ENCODE peak calls at places on chromosomes 3 and 15, in nine cellular contexts. B, U, F, M, E, L, Y, G and I are unnamed samples.

GRCh38 chr3:45957606-45958005 is 14.3 kb downstream of the CXCR6 start:
- DNase-seq in U (no peak), G (peak; percentile 10), E (no peak), L (no peak), Y (no peak), B (no peak), M (no peak), F (no peak), I (no peak)

GRCh38 chr15:73637527-73637926 is 4.3 kb upstream of the NPTN start:
- DNase-seq in Y (no peak), E (no peak), G (no peak), F (no peak), U (no peak), B (no peak), L (no peak), M (no peak), I (no peak)

GRCh38 chr15:96792216-96792615 is 461.7 kb downstream of the NR2F2 start:
- DNase-seq in L (no peak), F (no peak), U (no peak), Y (no peak), B (no peak), G (no peak), E (no peak), M (no peak), I (no peak)

GRCh38 chr15:68114356-68114755 is 60.2 kb downstream of the PIAS1 start:
- DNase-seq in U (no peak), Y (no peak), G (no peak), M (no peak), E (no peak), F (no peak), L (no peak), B (no peak), I (no peak)

GRCh38 chr3:192079098-192079497 is 618.1 kb downstream of the PYDC2 start:
- DNase-seq in U (no peak), B (no peak), G (peak; percentile 52), E (no peak), L (no peak), Y (no peak), M (no peak), F (no peak), I (no peak)

GRCh38 chr15:22845289-22845900 is 6.9 kb downstream of the NIPA2 start:
- DNase-seq in Y (no peak), G (peak; percentile 44), M (no peak), E (no peak), L (no peak), B (no peak), U (no peak), F (no peak), I (no peak)

GRCh38 chr3:184734903-184735630 is 23.2 kb upstream of the MAGEF1 start:
- DNase-seq in M (no peak), U (no peak), B (no peak), Y (no peak), E (no peak), G (no peak), L (no peak), F (no peak), I (peak; percentile 18)

GRCh38 chr3:121231872-121232271 is 313.9 kb downstream of the POLQ start:
- DNase-seq in E (no peak), L (no peak), U (no peak), F (no peak), B (no peak), Y (no peak), M (no peak), G (no peak), I (no peak)

GRCh38 chr3:11567516-11568467 is 75.9 kb downstream of the VGLL4 start:
- DNase-seq in L (peak; percentile 70), Y (no peak), E (no peak), B (peak; percentile 93), F (no peak), U (no peak), M (peak; percentile 97), G (no peak), I (no peak)

GRCh38 chr3:67940200-67940952 is 286.0 kb upstream of the SUCLG2 start:
- DNase-seq in G (no peak), L (no peak), Y (no peak), F (no peak), E (no peak), U (no peak), B (no peak), M (peak; percentile 16), I (peak; percentile 63)

GRCh38 chr3:175224051-175224450 is 364.9 kb downstream of the NAALADL2 start:
- DNase-seq in E (no peak), L (no peak), U (peak; percentile 30), M (no peak), Y (no peak), B (no peak), G (no peak), F (no peak), I (no peak)

GRCh38 chr3:37129871-37130270 is 44.5 kb downstream of the LRRFIP2 start:
- DNase-seq in U (no peak), L (no peak), Y (no peak), F (no peak), G (no peak), B (no peak), E (no peak), M (peak; percentile 57), I (no peak)

GRCh38 chr15:85615930-85616329 is 178.8 kb downstream of the KLHL25 start:
- DNase-seq in F (no peak), M (peak; percentile 38), Y (no peak), U (peak; percentile 36), G (peak; percentile 60), L (no peak), E (no peak), B (no peak), I (no peak)

GRCh38 chr3:29554584-29554983 is 273.7 kb downstream of the RBMS3 start:
- DNase-seq in G (no peak), U (no peak), F (no peak), M (no peak), B (no peak), Y (no peak), L (no peak), E (no peak), I (no peak)

DNA sequence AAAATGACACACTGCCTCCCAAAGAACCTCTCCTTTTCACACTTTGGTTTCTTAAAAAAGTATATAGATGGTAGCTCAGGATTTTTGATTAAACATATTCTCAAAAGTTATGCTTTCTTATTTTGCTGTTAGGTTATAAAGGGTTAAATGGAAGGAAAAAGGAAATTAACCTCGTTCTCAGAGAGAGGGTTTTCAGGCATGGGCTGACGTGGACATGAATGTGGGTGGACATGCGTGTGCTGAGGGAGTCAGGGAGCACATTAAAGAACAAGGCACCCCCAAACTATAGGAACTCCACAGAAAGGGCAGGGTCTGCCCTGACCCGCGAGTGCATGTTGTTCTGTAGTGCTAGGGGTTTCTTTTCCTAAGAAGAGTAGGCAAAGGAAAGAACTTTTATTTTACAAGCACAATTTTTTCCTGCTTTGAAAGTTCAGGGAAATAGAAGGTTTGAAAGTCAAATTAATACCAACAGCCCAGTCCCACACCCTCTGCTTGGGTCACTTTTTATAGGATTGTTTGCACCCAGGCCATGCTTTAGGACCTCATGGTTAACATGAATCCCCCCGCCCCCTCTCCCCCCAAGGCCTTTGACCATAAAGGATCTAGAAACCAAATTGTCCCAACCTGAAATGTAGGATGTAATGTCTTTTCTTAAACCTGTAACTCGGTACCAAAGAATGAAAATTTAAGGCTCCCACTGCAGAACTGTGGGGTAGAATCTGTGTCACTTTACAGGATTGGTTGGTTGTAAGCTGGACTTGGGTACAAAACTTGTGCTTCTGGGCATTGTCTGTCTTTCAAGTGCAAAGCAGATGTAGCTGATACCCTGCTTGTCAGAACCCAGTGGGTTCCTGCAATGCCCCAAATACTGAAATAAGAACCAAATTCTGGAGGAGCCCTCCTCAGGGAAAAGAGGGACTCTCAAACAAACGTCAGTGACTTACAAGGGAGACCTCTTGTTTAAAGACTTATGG is 58.5 kb upstream of the CCR4 start:
- DNase-seq in L (no peak), M (no peak), F (no peak), U (no peak), G (no peak), Y (no peak), E (no peak), B (no peak), I (no peak)
- H3K4me1 ChIP-seq in L (no peaks in the 10 kb centered on the region), M (no peaks in the 10 kb centered on the region), F (no peaks in the 10 kb centered on the region), U (no peaks in the 10 kb centered on the region), G (peaks cover 7% of the 10 kb centered on the region), Y (no peaks in the 10 kb centered on the region), E (peaks cover 5% of the 10 kb centered on the region), B (no peaks in the 10 kb centered on the region), I (no peaks in the 10 kb centered on the region)

GRCh38 chr15:100343251-100343650 is 1.5 kb upstream of the ADAMTS17 start:
- DNase-seq in E (no peak), M (no peak), B (no peak), F (no peak), U (no peak), Y (no peak), G (no peak), L (no peak), I (no peak)

GRCh38 chr15:100340721-100341661 is 784 bp downstream of the ADAMTS17 start:
- DNase-seq in B (peak; percentile 61), G (peak; percentile 52), L (no peak), M (no peak), E (no peak), Y (no peak), F (no peak), U (no peak), I (no peak)

GRCh38 chr15:100339999-100340398 is 1.8 kb downstream of the ADAMTS17 start:
- DNase-seq in Y (no peak), F (no peak), U (no peak), L (no peak), B (no peak), M (no peak), G (no peak), E (no peak), I (peak; percentile 56)

GRCh38 chr15:100338971-100339444 is 2.8 kb downstream of the ADAMTS17 start:
- DNase-seq in Y (peak; percentile 50), G (peak; percentile 87), U (peak; percentile 77), B (peak; percentile 73), F (no peak), M (peak; percentile 88), L (no peak), E (no peak), I (peak; percentile 80)

GRCh38 chr15:100341662-100342560 is at the start of gene ADAMTS17:
- DNase-seq in F (peak; percentile 66), E (peak; percentile 87), B (peak; percentile 98), Y (peak; percentile 93), G (peak; percentile 98), U (peak; percentile 97), M (peak; percentile 95), L (peak; percentile 89), I (peak; percentile 98)
- TF ChIP-seq CTCF in F (peak; percentile 94), E (peak; percentile 82), B (peak; percentile 93), Y (peak; percentile 93), G (peak; percentile 80), U (peak; percentile 87), M (peak; percentile 86), L (peak; percentile 95), I (peak; percentile 96)

GRCh38 chr3:101846709-101847108 is 2.6 kb upstream of the NFKBIZ start:
- DNase-seq in Y (no peak), B (no peak), F (no peak), U (no peak), G (no peak), M (no peak), L (no peak), E (no peak), I (no peak)
- H3K36me3 ChIP-seq in Y (no peaks in the 10 kb centered on the region), B (peaks cover 1% of the 10 kb centered on the region), F (no peaks in the 10 kb centered on the region), U (no peaks in the 10 kb centered on the region), G (no peaks in the 10 kb centered on the region), M (peaks cover 15% of the 10 kb centered on the region), L (peaks cover 12% of the 10 kb centered on the region), E (peaks cover 2% of the 10 kb centered on the region), I (peaks cover under 1% of the 10 kb centered on the region)

DNA sequence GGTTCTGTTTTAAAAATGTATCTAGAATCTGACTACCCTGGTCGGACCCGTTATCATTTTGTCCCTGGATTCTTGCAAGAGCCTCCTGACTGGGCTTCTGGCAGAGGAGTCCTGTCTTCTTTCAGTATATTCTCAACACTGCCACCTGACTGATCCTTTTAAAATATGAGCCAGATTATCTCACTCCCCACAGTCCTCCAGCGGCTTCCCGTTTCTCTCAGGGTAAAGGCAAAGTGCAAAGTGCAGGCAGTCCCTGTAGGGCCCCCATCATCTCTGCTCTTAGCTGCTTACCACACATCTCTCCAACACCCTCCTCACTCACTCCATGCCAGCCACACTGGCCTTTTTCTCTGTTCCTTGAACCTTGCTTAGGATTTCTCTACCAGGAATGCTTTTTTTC is 28.5 kb downstream of the CRTC3 start:
- DNase-seq in E (no peak), Y (no peak), U (peak; percentile 28), L (no peak), F (no peak), G (no peak), M (no peak), B (no peak), I (peak; percentile 71)
- H3K4me1 ChIP-seq in E (peaks cover 4% of the 10 kb centered on the region), Y (no peaks in the 10 kb centered on the region), U (peaks cover 15% of the 10 kb centered on the region), L (peaks cover 66% of the 10 kb centered on the region), F (peaks cover 56% of the 10 kb centered on the region), G (peaks cover 37% of the 10 kb centered on the region), M (no peaks in the 10 kb centered on the region), B (peaks cover 58% of the 10 kb centered on the region), I (no peaks in the 10 kb centered on the region)